ENCODE peak calls at places on chromosomes 3 and 15, in seven cellular contexts. U, R, J, T, Q, Y and C are unnamed samples.

GRCh38 chr3:137770821-137771399 is 6.8 kb downstream of the SOX14 start:
- DNase-seq in U (no peak), R (no peak), J (peak), T (no peak), Q (peak), Y (no peak), C (no peak)

GRCh38 chr3:86788371-86788770 is 202.6 kb downstream of the VGLL3 start:
- DNase-seq in U (no peak), R (no peak), J (no peak), T (no peak), Q (no peak), Y (no peak), C (no peak)

GRCh38 chr3:105780114-105780513 is 88.7 kb downstream of the CBLB start:
- DNase-seq in U (no peak), R (no peak), J (no peak), T (no peak), Q (no peak), Y (no peak), C (no peak)

GRCh38 chr15:91678003-91678402 is 175.5 kb upstream of the SLCO3A1 start:
- DNase-seq in U (no peak), R (no peak), J (no peak), T (no peak), Q (no peak), Y (no peak), C (no peak)

GRCh38 chr3:112116777-112117186 is 16.3 kb downstream of the GCSAM start:
- DNase-seq in U (no peak), R (no peak), J (no peak), T (no peak), Q (no peak), Y (no peak), C (no peak)

GRCh38 chr3:129606522-129607390 is at the start of gene PLXND1:
- DNase-seq in U (no peak), R (no peak), J (peak), T (no peak), Q (peak), Y (no peak), C (peak)

GRCh38 chr15:97893988-97894387 is 66.5 kb upstream of the ARRDC4 start:
- DNase-seq in U (no peak), R (no peak), J (no peak), T (no peak), Q (no peak), Y (no peak), C (no peak)

GRCh38 chr3:112132975-112133448 is at the start of gene GCSAM:
- DNase-seq in U (no peak), R (no peak), J (no peak), T (peak), Q (no peak), Y (no peak), C (no peak)

GRCh38 chr3:17985658-17986392 is 243.4 kb upstream of the TBC1D5 start:
- DNase-seq in U (no peak), R (no peak), J (no peak), T (no peak), Q (no peak), Y (no peak), C (no peak)

GRCh38 chr3:143134446-143134845 is 14.9 kb downstream of the CHST2 start:
- DNase-seq in U (no peak), R (no peak), J (no peak), T (no peak), Q (no peak), Y (no peak), C (peak)

GRCh38 chr3:157491136-157491535 is 12.1 kb downstream of the VEPH1 start:
- DNase-seq in U (no peak), R (no peak), J (no peak), T (no peak), Q (no peak), Y (no peak), C (no peak)

GRCh38 chr15:100252359-100252758 is 89.4 kb downstream of the ADAMTS17 start:
- DNase-seq in U (no peak), R (no peak), J (no peak), T (no peak), Q (no peak), Y (no peak), C (no peak)

GRCh38 chr15:71737761-71738160 is 72.6 kb upstream of the NR2E3 start:
- DNase-seq in U (no peak), R (no peak), J (no peak), T (no peak), Q (no peak), Y (no peak), C (no peak)

GRCh38 chr3:132652640-132653270 is 6.9 kb downstream of the ACAD11 start:
- DNase-seq in U (no peak), R (no peak), J (no peak), T (no peak), Q (no peak), Y (no peak), C (no peak)

GRCh38 chr3:182052360-182052759 is 340.6 kb downstream of the SOX2 start:
- DNase-seq in U (no peak), R (no peak), J (no peak), T (peak), Q (no peak), Y (no peak), C (no peak)

GRCh38 chr15:73955851-73956250 is 29.6 kb downstream of the LOXL1 start:
- DNase-seq in U (no peak), R (no peak), J (no peak), T (no peak), Q (no peak), Y (no peak), C (no peak)

DNA sequence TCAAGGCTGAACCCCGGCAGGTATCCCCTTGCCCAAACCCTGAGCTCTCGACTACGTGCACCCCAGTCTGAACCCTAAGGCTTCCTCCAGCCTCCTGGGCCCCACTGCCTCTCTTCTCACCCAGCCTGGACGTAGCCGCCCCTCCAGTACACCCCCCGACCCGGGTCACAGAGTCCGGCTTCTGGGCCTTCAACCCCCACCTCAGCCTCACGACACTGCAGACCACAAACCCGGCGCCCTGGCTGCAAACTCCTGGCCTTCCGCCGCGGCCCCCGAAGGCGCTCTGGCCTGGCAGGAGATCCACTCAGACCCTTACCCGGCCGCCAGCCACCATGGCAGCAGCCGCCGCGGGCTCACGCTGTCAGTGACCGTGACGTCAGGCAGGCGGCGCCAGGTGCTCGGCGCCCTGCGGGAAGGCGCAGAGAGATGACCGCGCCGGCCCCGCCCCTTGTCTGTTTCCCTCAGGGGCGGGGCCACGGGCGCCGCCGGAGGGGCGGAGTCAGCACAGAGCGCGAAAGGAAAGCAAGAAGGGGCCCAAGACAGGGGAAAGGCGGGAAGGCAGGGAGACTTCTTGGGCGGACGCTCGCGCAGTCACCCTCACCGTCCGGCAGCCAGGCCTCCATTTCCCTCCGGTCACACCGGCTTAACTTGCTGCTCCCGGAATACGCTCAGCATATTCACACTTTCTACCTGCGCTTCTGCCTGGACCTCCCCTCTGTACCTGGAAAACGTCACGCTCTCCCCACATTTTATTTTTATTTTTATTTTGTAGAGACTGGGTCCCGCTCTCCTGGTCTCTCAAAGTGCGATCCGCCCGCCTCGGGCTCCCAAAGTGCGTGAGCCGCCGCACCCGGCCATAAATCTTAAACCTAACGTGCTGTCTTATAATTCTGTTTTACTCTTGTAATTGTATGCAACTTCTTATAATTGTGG is at the start of gene RMDN3:
- DNase-seq in U (peak), R (no peak), J (peak), T (no peak), Q (peak), Y (peak), C (peak)
- TF ChIP-seq CTCF in U (no peak), R (no peak), J (no peak), T (peak), Q (no peak), Y (peak), C (no peak)

GRCh38 chr15:93566777-93567176 is 477.8 kb upstream of the RGMA start:
- DNase-seq in U (no peak), R (no peak), J (no peak), T (peak), Q (no peak), Y (no peak), C (no peak)
- TF ChIP-seq CTCF in U (no peak), R (peak), J (no peak), T (peak), Q (no peak), Y (no peak), C (no peak)

GRCh38 chr3:71958533-71958932 is 173.6 kb upstream of the PROK2 start:
- DNase-seq in U (no peak), R (no peak), J (no peak), T (no peak), Q (no peak), Y (no peak), C (no peak)

GRCh38 chr3:71961378-71961777 is 176.4 kb upstream of the PROK2 start:
- DNase-seq in U (no peak), R (no peak), J (no peak), T (no peak), Q (no peak), Y (no peak), C (no peak)

GRCh38 chr3:71955549-71956373 is 170.8 kb upstream of the PROK2 start:
- DNase-seq in U (peak), R (no peak), J (peak), T (no peak), Q (peak), Y (peak), C (peak)

GRCh38 chr3:71951842-71952241 is 166.9 kb upstream of the PROK2 start:
- DNase-seq in U (no peak), R (no peak), J (no peak), T (no peak), Q (no peak), Y (no peak), C (no peak)

DNA sequence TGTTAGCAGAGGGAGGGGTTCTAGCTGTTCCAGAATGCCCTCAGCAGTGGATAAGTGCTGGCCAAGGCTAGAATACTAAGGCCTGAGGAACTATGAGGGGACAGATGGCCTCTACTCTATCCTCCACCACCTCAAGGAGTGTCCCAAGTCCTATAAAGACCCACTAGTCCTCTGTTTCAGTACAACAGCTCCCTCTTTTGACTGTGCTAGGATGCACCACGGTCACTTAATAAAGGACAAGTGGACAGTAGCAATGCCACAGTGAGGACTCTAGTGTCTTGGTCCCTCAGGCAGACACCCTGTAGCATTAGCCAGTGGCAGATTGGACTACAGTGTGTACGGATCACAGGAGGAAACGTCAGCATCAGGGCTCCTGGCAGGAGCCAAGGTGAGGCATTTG is 171.8 kb upstream of the PROK2 start:
- DNase-seq in U (no peak), R (no peak), J (no peak), T (no peak), Q (no peak), Y (no peak), C (no peak)
- TF ChIP-seq CTCF in U (no peak), R (peak), J (no peak), T (peak), Q (peak), Y (no peak), C (no peak)

GRCh38 chr3:154548341-154548740 is 118.4 kb upstream of the GPR149 start:
- DNase-seq in U (no peak), R (no peak), J (no peak), T (no peak), Q (no peak), Y (no peak), C (no peak)

GRCh38 chr3:154549391-154549790 is 119.4 kb upstream of the GPR149 start:
- DNase-seq in U (no peak), R (no peak), J (no peak), T (no peak), Q (no peak), Y (no peak), C (no peak)

DNA sequence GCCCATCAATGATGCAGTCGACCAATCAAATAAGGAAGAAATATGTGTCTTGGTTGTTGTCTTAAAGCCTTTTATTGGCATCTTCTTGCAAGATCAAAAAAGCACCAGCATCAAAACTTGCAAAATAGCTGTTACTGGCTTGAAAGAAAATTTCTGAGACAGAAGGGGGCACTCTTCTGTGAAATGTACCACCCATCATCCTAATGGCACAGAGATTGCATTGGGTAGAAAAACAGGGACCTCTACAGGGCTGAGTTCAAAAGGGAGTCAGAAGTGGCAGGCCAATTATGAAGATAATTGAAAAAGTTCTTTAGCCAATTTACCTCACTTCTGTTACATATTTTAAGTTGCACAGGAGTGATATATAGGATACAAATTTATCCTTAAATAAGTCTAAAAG is 122.3 kb upstream of the GPR149 start:
- DNase-seq in U (no peak), R (no peak), J (no peak), T (no peak), Q (no peak), Y (no peak), C (no peak)
- TF ChIP-seq CTCF in U (no peak), R (peak), J (peak), T (peak), Q (peak), Y (no peak), C (no peak)

GRCh38 chr3:134838599-134838998 is 43.5 kb downstream of the EPHB1 start:
- DNase-seq in U (no peak), R (no peak), J (no peak), T (no peak), Q (no peak), Y (no peak), C (no peak)
- TF ChIP-seq CTCF in U (peak), R (peak), J (peak), T (peak), Q (peak), Y (no peak), C (peak)

GRCh38 chr3:167872941-167873340 is 137.4 kb downstream of the SERPINI1 start:
- DNase-seq in U (no peak), R (no peak), J (no peak), T (no peak), Q (no peak), Y (no peak), C (no peak)
- TF ChIP-seq CTCF in U (peak), R (peak), J (peak), T (no peak), Q (no peak), Y (no peak), C (peak)